ENCODE peak calls at places on chromosome 2, in nine cellular contexts. C is stomach, V is K562, X is GM12878, E is esophagus muscularis mucosa, L is suprapubic skin, M is HCT116, Z is HepG2, K is endothelial cell of umbilical vein. U is an unnamed sample.

GRCh38 chr2:219726916-219727315 is 99.5 kb downstream of the SLC4A3 start:
- DNase-seq in V (no peak), E (peak), Z (no peak), C (no peak), X (no peak), K (no peak), M (no peak), L (no peak), U (no peak)

GRCh38 chr2:236642584-236643291 is 73.1 kb downstream of the ACKR3 start:
- DNase-seq in X (no peak), M (no peak), Z (peak), E (peak), K (peak), V (no peak), C (peak), L (peak), U (no peak)

GRCh38 chr2:17892726-17893534 is 14.5 kb downstream of the KCNS3 start:
- DNase-seq in X (no peak), K (no peak), C (peak), Z (no peak), E (peak), M (no peak), V (no peak), L (no peak), U (no peak)

GRCh38 chr2:144350151-144350802 is 169.6 kb downstream of the ZEB2 start:
- DNase-seq in X (no peak), L (no peak), C (no peak), K (peak), V (peak), E (no peak), Z (no peak), M (no peak), U (no peak)

GRCh38 chr2:96685592-96686459 is 43.3 kb downstream of the FER1L5 start:
- DNase-seq in Z (peak), L (no peak), X (no peak), M (no peak), C (no peak), K (peak), E (no peak), V (peak), U (no peak)

GRCh38 chr2:239566995-239567580 is 166.3 kb upstream of the HDAC4 start:
- DNase-seq in M (no peak), C (no peak), V (no peak), X (no peak), L (no peak), K (no peak), E (no peak), Z (no peak), U (no peak)

GRCh38 chr2:111042772-111043771 is 77.6 kb upstream of the BCL2L11 start:
- DNase-seq in K (no peak), V (no peak), M (no peak), E (peak), X (no peak), C (no peak), Z (no peak), L (no peak), U (peak)

GRCh38 chr2:201149064-201149820 is 33.3 kb downstream of the CFLAR start:
- DNase-seq in C (no peak), M (peak), V (no peak), Z (peak), K (peak), X (no peak), L (no peak), E (no peak), U (no peak)

GRCh38 chr2:223054193-223054781 is 2.3 kb downstream of the KCNE4 start:
- DNase-seq in E (peak), Z (no peak), C (no peak), K (no peak), M (no peak), V (no peak), X (no peak), L (peak), U (no peak)

GRCh38 chr2:158740127-158740526 is 55.0 kb upstream of the DAPL1 start:
- DNase-seq in M (no peak), V (no peak), E (no peak), X (no peak), L (no peak), C (no peak), K (no peak), Z (no peak), U (no peak)

GRCh38 chr2:188631037-188631794 is 339.5 kb downstream of the GULP1 start:
- DNase-seq in X (no peak), Z (no peak), C (no peak), L (no peak), M (no peak), K (no peak), V (no peak), E (no peak), U (no peak)

GRCh38 chr2:4951368-4951767 is 740.8 kb upstream of the SOX11 start:
- DNase-seq in K (no peak), V (no peak), C (no peak), E (no peak), M (no peak), L (no peak), Z (no peak), X (no peak), U (no peak)

GRCh38 chr2:8239402-8240127 is 442.3 kb upstream of the ID2 start:
- DNase-seq in E (no peak), M (no peak), X (no peak), C (no peak), Z (no peak), V (no peak), K (no peak), L (no peak), U (no peak)

GRCh38 chr2:108637304-108637669 is 82.0 kb upstream of the RANBP2 start:
- DNase-seq in M (no peak), X (peak), E (no peak), K (peak), L (no peak), C (peak), Z (peak), V (peak), U (no peak)

GRCh38 chr2:168948621-168949212 is 47.6 kb downstream of the G6PC2 start:
- DNase-seq in V (peak), M (no peak), Z (peak), K (peak), L (no peak), X (no peak), C (no peak), E (no peak), U (no peak)

GRCh38 chr2:54348672-54349071 is 92.6 kb upstream of the TSPYL6 start:
- DNase-seq in K (peak), X (no peak), Z (peak), E (no peak), V (no peak), M (no peak), C (no peak), L (no peak), U (no peak)

GRCh38 chr2:71464389-71464788 is 11.0 kb downstream of the DYSF start:
- DNase-seq in X (no peak), Z (no peak), L (no peak), E (no peak), M (no peak), K (no peak), C (no peak), V (no peak), U (no peak)

GRCh38 chr2:227653419-227653818 is 13.2 kb upstream of the SCYGR5 start:
- DNase-seq in C (no peak), V (no peak), M (no peak), K (no peak), E (no peak), Z (peak), L (no peak), X (no peak), U (no peak)

GRCh38 chr2:45681675-45682074 is 30.2 kb downstream of the PRKCE start:
- DNase-seq in K (peak), Z (peak), M (peak), L (no peak), V (no peak), E (no peak), X (no peak), C (peak), U (no peak)

GRCh38 chr2:230931556-230932231 is 6.7 kb upstream of the GPR55 start:
- DNase-seq in V (no peak), K (no peak), L (peak), E (no peak), M (no peak), Z (no peak), C (peak), X (no peak), U (no peak)

GRCh38 chr2:174964404-174964803 is 40.8 kb downstream of the CHN1 start:
- DNase-seq in E (no peak), L (no peak), M (no peak), C (no peak), V (no peak), Z (no peak), K (no peak), X (no peak), U (no peak)

GRCh38 chr2:83967854-83968253 is 491.2 kb downstream of the SUCLG1 start:
- DNase-seq in M (peak), Z (no peak), X (no peak), K (no peak), E (no peak), C (no peak), L (no peak), V (no peak), U (no peak)

GRCh38 chr2:40584432-40584831 is 132.5 kb upstream of the SLC8A1 start:
- DNase-seq in V (no peak), K (peak), M (no peak), Z (no peak), L (no peak), E (no peak), X (no peak), C (no peak), U (no peak)

GRCh38 chr2:101758001-101758400 is 60.5 kb downstream of the MAP4K4 start:
- DNase-seq in X (no peak), L (no peak), E (no peak), C (no peak), K (no peak), V (no peak), M (no peak), Z (no peak), U (no peak)

GRCh38 chr2:230893881-230894781 is 29.4 kb downstream of the ITM2C start:
- DNase-seq in V (no peak), L (peak), X (no peak), E (no peak), M (no peak), K (no peak), C (no peak), Z (no peak), U (no peak)

GRCh38 chr2:112481050-112481527 is 867 bp upstream of the TTL start:
- DNase-seq in Z (peak), E (peak), L (peak), V (peak), K (peak), X (peak), C (peak), M (peak), U (peak)

GRCh38 chr2:112482309-112483046 is 522 bp downstream of the TTL start:
- DNase-seq in M (no peak), V (peak), E (no peak), Z (peak), L (no peak), X (no peak), C (no peak), K (peak), U (peak)

GRCh38 chr2:112483047-112483473 is 1.1 kb downstream of the TTL start:
- DNase-seq in K (peak), Z (peak), C (no peak), M (no peak), V (peak), X (no peak), L (no peak), E (no peak), U (no peak)

GRCh38 chr2:112480540-112481049 is 1.4 kb upstream of the TTL start:
- DNase-seq in C (no peak), X (no peak), K (peak), V (peak), E (no peak), Z (peak), L (no peak), M (no peak), U (peak)

DNA sequence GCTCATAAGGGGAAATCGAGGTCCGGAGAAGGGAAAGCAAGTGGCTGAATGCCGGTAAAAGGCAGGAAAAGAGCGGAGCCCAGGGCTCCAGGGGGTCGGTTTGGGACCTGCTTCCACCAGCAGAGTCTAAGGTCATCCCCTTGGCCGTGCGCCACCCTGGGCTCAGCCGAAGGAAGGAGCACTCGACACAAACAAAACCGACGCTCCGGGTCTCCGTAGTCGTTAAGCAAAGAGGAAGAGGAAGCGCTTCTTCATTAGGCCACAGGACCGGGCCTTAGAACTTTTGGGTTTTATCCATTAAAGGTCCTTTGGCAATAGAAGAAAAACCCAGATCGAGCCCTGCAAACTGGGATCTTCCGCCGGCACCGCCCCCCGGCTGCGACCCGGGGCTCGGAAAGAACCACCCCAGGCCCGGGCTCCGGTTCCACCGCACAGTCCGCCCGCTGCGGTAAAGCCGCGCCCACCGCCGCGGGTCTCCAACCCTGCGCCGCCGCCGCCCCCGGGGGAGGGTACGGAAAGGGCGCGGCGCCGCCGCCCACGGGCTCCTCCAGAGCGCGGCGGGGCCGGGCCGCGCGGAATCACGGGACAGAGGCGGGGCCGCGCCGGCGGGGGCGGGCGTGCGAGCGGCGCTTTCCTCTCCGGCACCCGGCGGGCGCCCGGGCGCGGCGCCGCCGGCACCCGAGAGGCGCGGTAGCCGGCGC is at the start of gene TTL:
- DNase-seq in M (no peak), K (peak), E (no peak), X (no peak), Z (peak), C (peak), V (peak), L (peak), U (peak)
- TF ChIP-seq POLR2A in M (no peak), K (peak), E (no peak), X (peak), Z (peak), C (no peak), V (peak), L (no peak), U (peak)

DNA sequence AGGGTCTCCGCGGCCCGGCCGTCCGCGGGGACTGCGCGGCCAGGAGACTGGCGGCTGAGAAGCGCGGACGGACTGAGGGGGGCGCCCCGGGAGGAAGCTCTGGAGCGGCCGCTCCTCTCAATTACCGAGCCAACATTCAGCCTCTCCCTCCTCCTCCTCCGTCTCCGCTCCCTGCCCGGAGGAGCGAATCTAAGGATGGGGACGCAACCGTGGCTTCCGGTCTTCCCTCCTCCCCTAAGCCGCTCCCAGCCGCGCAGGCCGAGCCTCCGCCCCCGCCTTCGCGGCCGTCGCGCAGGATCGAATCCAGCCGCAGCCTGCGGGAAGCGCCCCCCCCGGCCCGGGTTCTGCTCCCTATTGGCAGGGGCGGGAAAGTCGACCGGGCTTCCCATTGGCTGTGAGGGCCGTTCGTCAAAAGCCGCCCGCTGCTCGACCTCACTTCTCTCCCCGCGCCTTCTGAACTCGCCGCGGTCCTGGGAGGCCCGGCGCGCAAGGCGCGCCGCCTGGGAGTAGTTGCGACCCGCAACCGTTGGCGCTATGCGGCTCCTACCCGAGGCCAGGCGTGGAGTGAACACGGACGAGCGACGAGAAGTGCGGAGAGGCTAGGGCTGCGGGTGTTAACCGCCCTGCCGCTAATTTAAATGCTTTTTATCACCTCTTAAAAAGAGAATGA is at the start of gene HNRNPLL:
- DNase-seq in M (peak), E (peak), L (peak), Z (peak), K (peak), X (no peak), V (peak), C (peak), U (peak)
- TF ChIP-seq POLR2AphosphoS5 in M (peak), E (peak), L (peak), Z (peak), K (peak), X (no peak), V (peak), C (peak), U (peak)

DNA sequence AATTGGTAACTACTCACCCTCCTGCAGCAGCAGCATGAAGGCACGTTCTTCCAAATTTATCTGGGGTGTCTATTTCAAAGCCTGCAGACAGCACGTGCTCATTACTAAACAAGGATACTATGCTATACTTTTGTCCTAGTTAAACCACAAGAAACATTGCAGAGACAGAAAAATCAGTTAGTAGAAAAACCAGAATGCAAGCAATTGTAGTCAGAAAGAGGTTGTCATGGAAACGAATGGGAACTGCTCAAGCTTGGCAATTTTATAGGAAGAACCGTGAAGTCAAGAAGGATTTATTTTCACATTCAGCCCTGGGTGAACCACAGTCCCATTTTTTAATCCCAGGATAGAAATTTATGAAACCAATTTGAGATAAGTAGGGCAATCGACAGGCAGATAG is 162.2 kb upstream of the PGAP1 start:
- DNase-seq in X (no peak), E (no peak), V (no peak), M (no peak), C (no peak), K (no peak), L (no peak), Z (no peak), U (no peak)
- TF ChIP-seq POLR2A in X (no peak), E (no peak), V (no peak), M (no peak), C (no peak), K (no peak), L (no peak), Z (no peak), U (no peak)

GRCh38 chr2:85437488-85438290 is 19.2 kb downstream of the SH2D6 start:
- DNase-seq in K (peak), L (peak), V (peak), E (peak), M (no peak), X (no peak), Z (no peak), C (peak), U (peak)
- TF ChIP-seq POLR2AphosphoS5 in K (peak), L (peak), V (peak), E (peak), M (no peak), X (peak), Z (no peak), C (peak), U (peak)

DNA sequence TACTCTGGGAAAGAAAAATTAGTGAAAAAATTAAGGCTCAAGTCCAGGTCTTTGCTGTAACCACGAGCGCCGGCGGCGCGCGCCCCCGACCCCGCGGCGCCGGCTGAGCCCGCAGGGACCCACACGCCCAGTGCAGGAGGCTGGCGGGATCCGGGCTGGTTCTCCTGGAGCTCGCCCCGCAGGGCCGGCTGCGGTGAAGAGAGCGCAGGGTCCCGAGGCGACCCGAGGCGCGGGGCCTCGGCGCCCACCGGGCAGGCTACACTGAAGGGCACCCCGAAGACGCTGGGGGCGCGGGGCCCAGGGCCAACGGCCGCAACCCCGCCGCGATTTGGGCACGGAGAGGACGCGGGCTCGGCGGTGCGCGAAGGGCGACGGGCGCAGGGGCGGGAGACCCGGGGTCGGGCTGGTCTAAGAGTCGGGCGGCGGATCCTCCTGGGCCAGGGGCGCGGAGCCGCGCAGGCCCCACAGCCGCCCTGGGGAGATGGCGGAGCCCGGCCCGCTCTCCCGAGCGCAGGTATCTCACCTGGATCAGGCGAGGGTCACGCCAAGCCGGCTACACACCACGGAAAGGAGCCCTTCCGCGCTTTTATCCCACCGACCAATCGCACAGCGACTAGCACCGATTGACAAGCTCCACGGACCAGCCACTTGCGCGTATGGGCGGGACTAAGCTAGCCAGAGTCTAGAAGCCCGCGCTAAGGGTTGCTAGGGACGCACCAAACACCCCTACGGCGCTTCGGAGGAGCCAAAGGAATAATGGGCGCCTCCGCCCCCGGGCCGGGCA is at the start of gene PASK:
- DNase-seq in V (peak), M (peak), Z (peak), C (peak), X (peak), K (peak), E (peak), L (peak), U (peak)
- TF ChIP-seq POLR2A in V (no peak), M (peak), Z (peak), C (no peak), X (peak), K (no peak), E (no peak), L (no peak), U (peak)

GRCh38 chr2:10344105-10345066 is 41.7 kb downstream of the HPCAL1 start:
- DNase-seq in K (no peak), L (no peak), C (no peak), M (no peak), E (no peak), Z (no peak), X (no peak), V (no peak), U (no peak)
- TF ChIP-seq POLR2AphosphoS5 in K (no peak), L (no peak), C (no peak), M (no peak), E (no peak), Z (no peak), X (no peak), V (no peak), U (no peak)

GRCh38 chr2:172084734-172085459 is 410 bp upstream of the DLX1 start:
- DNase-seq in K (peak), L (peak), Z (peak), V (peak), X (no peak), M (peak), C (peak), E (peak), U (peak)
- TF ChIP-seq POLR2A in K (no peak), L (no peak), Z (no peak), V (peak), X (peak), M (peak), C (no peak), E (no peak), U (no peak)

GRCh38 chr2:23418056-23418455 is 33.1 kb downstream of the KLHL29 start:
- DNase-seq in K (no peak), L (no peak), M (no peak), C (peak), Z (no peak), V (no peak), E (no peak), X (no peak), U (no peak)

GRCh38 chr2:23420091-23420839 is 35.3 kb downstream of the KLHL29 start:
- DNase-seq in C (peak), L (no peak), V (no peak), Z (no peak), E (no peak), K (no peak), M (no peak), X (no peak), U (no peak)

GRCh38 chr2:23418490-23418911 is 33.5 kb downstream of the KLHL29 start:
- DNase-seq in C (no peak), L (no peak), M (no peak), Z (no peak), X (no peak), V (no peak), K (no peak), E (no peak), U (no peak)

GRCh38 chr2:23420840-23421476 is 36.0 kb downstream of the KLHL29 start:
- DNase-seq in V (no peak), X (no peak), Z (no peak), K (no peak), L (no peak), M (no peak), C (no peak), E (no peak), U (no peak)

GRCh38 chr2:23419171-23420090 is 34.5 kb downstream of the KLHL29 start:
- DNase-seq in X (no peak), V (no peak), E (no peak), C (peak), K (no peak), M (no peak), Z (no peak), L (no peak), U (no peak)
- TF ChIP-seq POLR2AphosphoS5 in X (no peak), V (no peak), E (no peak), C (no peak), K (no peak), M (no peak), Z (no peak), L (no peak), U (no peak)

U was measured in GM12892.